ENCODE peak calls at places on chromosomes 16 and 17, in nine cellular contexts. R is body of pancreas, Q is brain microvascular endothelial cell, A is fibroblast of lung, Z is GM23338, Y is uterus, W is lung, L is upper lobe of right lung, H is DND-41. F is an unnamed sample.

GRCh38 chr17:17109896-17110295 is 67.6 kb downstream of the MPRIP start:
- DNase-seq in R (no peak), Q (no peak), A (no peak), Z (no peak), Y (no peak), W (peak; percentile 75), L (peak; percentile 83), H (no peak), F (peak; percentile 59)

GRCh38 chr16:86457621-86458456 is 52.5 kb upstream of the FOXF1 start:
- DNase-seq in R (no peak), Q (peak; percentile 5), A (peak; percentile 94), Z (no peak), Y (peak; percentile 21), W (no peak), L (no peak), H (no peak), F (no peak)

GRCh38 chr17:21374455-21375161 is 1.5 kb upstream of the KCNJ12 start:
- DNase-seq in R (no peak), Q (no peak), A (no peak), Z (no peak), Y (no peak), W (no peak), L (no peak), H (no peak), F (no peak)

GRCh38 chr17:57995076-57995956 is 7.3 kb upstream of the VEZF1 start:
- DNase-seq in R (peak; percentile 73), Q (peak; percentile 67), A (peak; percentile 84), Z (peak; percentile 90), Y (peak; percentile 61), W (peak; percentile 58), L (no peak), H (peak; percentile 72), F (peak; percentile 49)

GRCh38 chr16:89344846-89345577 is 127.5 kb downstream of the ZNF778 start:
- DNase-seq in R (no peak), Q (no peak), A (no peak), Z (no peak), Y (no peak), W (no peak), L (peak; percentile 58), H (no peak), F (peak; percentile 15)

GRCh38 chr16:77759821-77760220 is 28.5 kb upstream of the VAT1L start:
- DNase-seq in R (no peak), Q (no peak), A (peak; percentile 22), Z (no peak), Y (no peak), W (no peak), L (no peak), H (no peak), F (no peak)

GRCh38 chr16:88837806-88838205 is 18.9 kb downstream of the GALNS start:
- DNase-seq in R (no peak), Q (no peak), A (no peak), Z (no peak), Y (no peak), W (no peak), L (no peak), H (no peak), F (no peak)

GRCh38 chr16:64453643-64454042 is 668.2 kb downstream of the CDH11 start:
- DNase-seq in R (no peak), Q (peak; percentile 47), A (no peak), Z (no peak), Y (no peak), W (no peak), L (no peak), H (no peak), F (no peak)

GRCh38 chr16:931651-932500 is 38.9 kb downstream of the LMF1 start:
- DNase-seq in R (no peak), Q (no peak), A (no peak), Z (no peak), Y (no peak), W (no peak), L (no peak), H (no peak), F (no peak)

GRCh38 chr16:582614-583331 is 7.1 kb upstream of the RAB40C start:
- DNase-seq in R (peak; percentile 88), Q (no peak), A (no peak), Z (peak; percentile 45), Y (no peak), W (no peak), L (no peak), H (peak; percentile 5), F (no peak)

GRCh38 chr16:48246066-48246465 is 1.3 kb downstream of the ABCC11 start:
- DNase-seq in R (no peak), Q (no peak), A (peak; percentile 48), Z (no peak), Y (no peak), W (no peak), L (no peak), H (no peak), F (no peak)

GRCh38 chr17:64084940-64085649 is 44.8 kb downstream of the ERN1 start:
- DNase-seq in R (no peak), Q (no peak), A (peak; percentile 44), Z (peak; percentile 59), Y (no peak), W (no peak), L (no peak), H (no peak), F (no peak)

DNA sequence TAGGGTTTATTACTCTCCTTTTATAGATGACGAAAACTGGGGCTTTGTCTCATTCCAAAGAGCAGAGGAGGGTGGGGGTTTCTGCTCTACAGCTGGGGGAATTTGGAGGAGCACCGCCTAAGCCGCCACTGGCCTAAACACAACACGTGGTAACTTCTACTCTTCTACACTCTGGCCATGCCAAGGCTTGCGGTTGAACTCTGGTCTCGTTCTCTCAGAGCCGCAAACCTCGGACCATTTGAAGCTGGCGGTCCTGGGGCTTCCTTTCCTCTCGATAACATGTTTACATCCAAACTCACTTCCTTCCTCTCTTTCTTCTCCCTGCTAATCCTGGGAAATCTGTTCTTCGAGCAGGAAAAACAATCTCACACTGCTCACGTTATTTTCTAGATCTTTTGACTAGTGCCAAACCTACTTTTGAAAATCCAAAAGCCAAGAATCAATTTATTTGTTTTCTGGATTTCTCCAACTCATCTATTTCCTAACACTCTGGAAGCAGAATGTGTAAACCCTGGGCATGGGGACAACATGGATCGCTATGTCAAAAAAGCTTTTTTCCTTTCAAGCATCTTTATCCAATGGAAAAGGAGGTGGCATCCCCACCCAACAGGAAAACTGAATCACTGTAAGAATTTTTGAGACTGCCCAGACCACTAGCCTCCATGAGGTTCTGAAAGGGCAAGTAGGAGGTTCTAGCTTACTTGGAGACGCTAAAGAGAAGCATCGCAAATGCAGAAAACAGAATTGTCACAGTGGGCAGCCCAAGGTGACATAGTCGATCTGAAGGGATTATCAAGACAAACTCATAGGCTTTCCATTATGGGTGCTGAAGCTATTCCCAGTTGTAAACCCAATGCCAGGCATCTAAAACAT is 13.6 kb upstream of the EEF2K start:
- DNase-seq in R (peak; percentile 55), Q (peak; percentile 93), A (peak; percentile 99), Z (peak; percentile 79), Y (peak; percentile 81), W (peak; percentile 82), L (peak; percentile 81), H (peak; percentile 79), F (peak; percentile 89)
- H3K4me3 ChIP-seq in R (no peak overlapping the region), Q (peak overlapping the region; percentile 66), A (peak overlapping the region; percentile 51), Z (peak overlapping the region; percentile 61), Y (peak overlapping the region; percentile 37), W (no peak overlapping the region), L (peak overlapping the region; percentile 55), H (no peak overlapping the region), F (peak overlapping the region; percentile 86)

DNA sequence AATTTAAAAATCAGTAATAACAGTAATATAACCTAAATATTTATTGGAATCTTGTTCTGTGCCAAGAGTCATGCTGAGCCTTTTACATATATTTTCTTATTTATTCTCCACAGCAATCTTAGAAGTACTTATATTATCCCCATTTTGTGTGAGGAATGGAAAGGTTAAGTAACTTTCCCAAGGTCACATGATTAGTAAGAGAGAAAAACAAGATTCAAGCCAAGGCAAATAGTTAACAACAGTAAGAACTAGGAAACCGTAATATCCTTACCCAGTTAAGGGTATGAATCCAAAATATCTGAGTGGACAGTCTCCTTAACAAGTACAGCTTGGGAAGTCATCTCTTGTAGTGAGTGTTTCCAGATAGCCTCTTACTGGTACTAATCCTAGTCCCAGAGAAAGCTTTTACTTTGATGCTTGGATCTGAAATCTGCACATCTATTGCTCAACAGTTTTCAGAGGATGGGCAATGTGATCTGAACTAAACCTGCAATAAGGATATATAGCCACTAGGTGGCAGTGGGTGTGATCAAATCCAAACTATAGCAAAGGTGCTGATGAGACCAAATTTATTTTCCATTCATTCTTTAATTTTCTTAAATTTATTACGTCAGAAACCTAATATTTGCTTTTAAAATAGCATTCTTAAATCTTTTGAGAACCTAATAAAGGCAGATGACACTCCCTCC is 23.3 kb downstream of the SHISA6 start:
- DNase-seq in R (no peak), Q (no peak), A (no peak), Z (peak; percentile 20), Y (no peak), W (no peak), L (no peak), H (no peak), F (no peak)
- H3K4me3 ChIP-seq in R (no peak overlapping the region), Q (no peak overlapping the region), A (no peak overlapping the region), Z (no peak overlapping the region), Y (no peak overlapping the region), W (no peak overlapping the region), L (no peak overlapping the region), H (no peak overlapping the region), F (no peak overlapping the region)

DNA sequence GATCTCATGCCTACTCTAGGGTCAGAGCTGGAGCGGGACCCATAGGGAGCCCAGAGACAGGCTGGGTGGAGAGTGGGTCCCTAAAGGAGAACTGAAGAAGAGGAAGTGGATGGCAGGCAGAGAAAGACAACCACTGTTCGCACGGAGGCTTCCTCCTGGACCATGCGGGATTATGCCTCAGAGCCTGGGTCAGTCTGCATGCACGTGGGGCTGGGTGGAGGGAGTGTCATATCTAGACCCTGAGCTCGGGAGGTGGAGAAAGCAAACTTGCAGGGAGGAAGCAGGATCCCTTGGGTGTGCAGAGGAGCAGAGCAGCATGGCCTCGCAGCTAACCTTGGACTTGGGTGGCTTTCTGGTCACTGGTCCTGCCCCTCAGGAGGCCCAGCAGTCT is 344.3 kb downstream of the CPPED1 start:
- DNase-seq in R (no peak), Q (no peak), A (no peak), Z (no peak), Y (no peak), W (peak; percentile 47), L (peak; percentile 75), H (no peak), F (no peak)
- H3K4me3 ChIP-seq in R (no peak overlapping the region), Q (no peak overlapping the region), A (no peak overlapping the region), Z (no peak overlapping the region), Y (no peak overlapping the region), W (no peak overlapping the region), L (no peak overlapping the region), H (no peak overlapping the region), F (no peak overlapping the region)

GRCh38 chr16:2472488-2472864 is 1.4 kb downstream of the NTN3 start:
- DNase-seq in R (no peak), Q (no peak), A (no peak), Z (no peak), Y (no peak), W (no peak), L (no peak), H (no peak), F (no peak)

GRCh38 chr16:2473999-2474876 is 689 bp upstream of the TBC1D24 start:
- DNase-seq in R (peak; percentile 62), Q (no peak), A (no peak), Z (peak; percentile 46), Y (peak; percentile 33), W (no peak), L (peak; percentile 81), H (peak; percentile 62), F (peak; percentile 63)

GRCh38 chr16:2471653-2472487 is 773 bp downstream of the NTN3 start:
- DNase-seq in R (no peak), Q (no peak), A (no peak), Z (peak; percentile 44), Y (no peak), W (no peak), L (no peak), H (no peak), F (no peak)

GRCh38 chr16:2473425-2473926 is 1.5 kb upstream of the TBC1D24 start:
- DNase-seq in R (no peak), Q (no peak), A (no peak), Z (peak; percentile 35), Y (no peak), W (no peak), L (no peak), H (peak; percentile 63), F (peak; percentile 14)

GRCh38 chr16:2472885-2473284 is 1.8 kb downstream of the NTN3 start:
- DNase-seq in R (no peak), Q (no peak), A (no peak), Z (no peak), Y (no peak), W (no peak), L (no peak), H (no peak), F (no peak)
- H3K4me3 ChIP-seq in R (no peak overlapping the region), Q (no peak overlapping the region), A (no peak overlapping the region), Z (peak overlapping the region; percentile 50), Y (no peak overlapping the region), W (no peak overlapping the region), L (no peak overlapping the region), H (no peak overlapping the region), F (no peak overlapping the region)